ENCODE peak calls at places on chromosomes 3 and 15, in ten cellular contexts. S is GM20000; C is dermis microvascular lymphatic vessel endothelial cell; E is GM12865; Q is activated CD4-positive, alpha-beta T cell treated with anti-CD3 and anti-CD28 coated beads for 48 hours; U is activated gamma-delta T cell treated with Interleukin-2 at 50 U/mL for 16 hours; B is HL-60; J is AG08396; R is astrocyte of the spinal cord; F is HCEC 1CT. T is an unnamed sample.

GRCh38 chr3:184441202-184441900 is 61.5 kb downstream of the CHRD start:
- DNase-seq in F (no peak), E (no peak), R (no peak), S (no peak), U (no peak), J (no peak), Q (no peak), C (no peak), B (no peak), T (no peak)

GRCh38 chr3:156298938-156299337 is 178.6 kb downstream of the KCNAB1 start:
- DNase-seq in S (no peak), C (no peak), Q (no peak), U (no peak), B (no peak), E (no peak), F (no peak), J (no peak), R (no peak), T (no peak)

GRCh38 chr3:54356299-54357037 is 234.1 kb downstream of the CACNA2D3 start:
- DNase-seq in U (no peak), J (no peak), Q (no peak), C (no peak), S (no peak), R (no peak), E (no peak), F (no peak), B (no peak), T (no peak)

GRCh38 chr3:128408693-128409620 is 57.7 kb downstream of the DNAJB8 start:
- DNase-seq in U (no peak), B (no peak), J (no peak), E (no peak), S (no peak), C (no peak), Q (no peak), R (no peak), F (no peak), T (no peak)

GRCh38 chr3:45034612-45035252 is 8.6 kb downstream of the CLEC3B start:
- DNase-seq in E (peak), Q (peak), S (peak), U (peak), C (no peak), J (no peak), F (no peak), B (peak), R (no peak), T (no peak)

GRCh38 chr3:7447197-7447769 is 586.4 kb downstream of the GRM7 start:
- DNase-seq in U (no peak), R (no peak), Q (no peak), J (no peak), C (no peak), F (no peak), B (no peak), E (peak), S (peak), T (no peak)

GRCh38 chr3:141486735-141487418 is at the start of gene RASA2:
- DNase-seq in B (peak), S (peak), F (no peak), U (peak), R (no peak), E (peak), Q (peak), J (peak), C (peak), T (no peak)

GRCh38 chr3:70871909-70872656 is 559.6 kb upstream of the MDFIC2 start:
- DNase-seq in Q (no peak), J (peak), S (no peak), R (peak), E (no peak), C (no peak), B (no peak), F (peak), U (no peak), T (no peak)

GRCh38 chr15:75943713-75944215 is 40.1 kb downstream of the FBXO22 start:
- DNase-seq in F (no peak), B (no peak), Q (no peak), J (no peak), R (no peak), U (no peak), S (no peak), C (no peak), E (no peak), T (no peak)

GRCh38 chr3:112149136-112149535 is 16.1 kb upstream of the GCSAM start:
- DNase-seq in C (no peak), S (no peak), U (no peak), B (no peak), E (no peak), Q (no peak), J (no peak), F (no peak), R (no peak), T (no peak)

GRCh38 chr3:121951291-121951690 is 57.1 kb downstream of the SLC15A2 start:
- DNase-seq in F (no peak), R (no peak), S (no peak), B (no peak), C (no peak), U (no peak), J (no peak), Q (no peak), E (no peak), T (no peak)

GRCh38 chr3:183924956-183925355 is 40.3 kb upstream of the PARL start:
- DNase-seq in U (no peak), C (no peak), J (no peak), R (peak), E (no peak), S (no peak), B (no peak), Q (no peak), F (peak), T (no peak)

GRCh38 chr3:38521391-38521987 is 25.3 kb downstream of the EXOG start:
- DNase-seq in U (peak), F (peak), S (peak), J (peak), R (peak), E (peak), C (peak), B (no peak), Q (peak), T (no peak)

GRCh38 chr15:40094156-40094555 is 14.5 kb downstream of the BMF start:
- DNase-seq in B (no peak), S (no peak), R (no peak), C (no peak), Q (no peak), J (no peak), U (no peak), F (no peak), E (no peak), T (no peak)

GRCh38 chr3:19272296-19272695 is 124.0 kb downstream of the KCNH8 start:
- DNase-seq in E (no peak), J (no peak), C (no peak), F (no peak), R (no peak), Q (no peak), S (no peak), U (no peak), B (no peak), T (no peak)

GRCh38 chr3:123384256-123384655 is 64.6 kb downstream of the ADCY5 start:
- DNase-seq in B (no peak), F (no peak), C (no peak), J (no peak), S (no peak), U (no peak), E (no peak), Q (no peak), R (no peak), T (no peak)

GRCh38 chr15:91930092-91930491 is 76.6 kb downstream of the SLCO3A1 start:
- DNase-seq in S (no peak), J (no peak), Q (no peak), R (no peak), E (no peak), U (no peak), B (no peak), F (no peak), C (no peak), T (no peak)

GRCh38 chr3:178436773-178437172 is 99.5 kb upstream of the KCNMB2 start:
- DNase-seq in J (peak), E (peak), Q (no peak), R (peak), F (peak), B (no peak), S (peak), U (no peak), C (peak), T (no peak)

GRCh38 chr3:45010718-45011355 is 15.3 kb upstream of the CLEC3B start:
- DNase-seq in S (no peak), B (no peak), R (peak), F (peak), J (peak), C (no peak), E (no peak), Q (no peak), U (no peak), T (no peak)

GRCh38 chr3:110343376-110343775 is 728.2 kb upstream of the NECTIN3 start:
- DNase-seq in R (peak), B (no peak), J (no peak), S (no peak), U (no peak), E (no peak), F (peak), Q (no peak), C (no peak), T (no peak)

GRCh38 chr3:61876797-61877196 is 315.4 kb downstream of the PTPRG start:
- DNase-seq in U (no peak), F (peak), S (no peak), Q (no peak), J (peak), R (peak), E (no peak), C (no peak), B (no peak), T (no peak)

GRCh38 chr3:183202004-183202722 is 39.6 kb upstream of the LAMP3 start:
- DNase-seq in E (no peak), J (no peak), U (no peak), Q (peak), S (no peak), C (no peak), R (no peak), F (no peak), B (no peak), T (no peak)

GRCh38 chr15:60565407-60565806 is 86.5 kb upstream of the ICE2 start:
- DNase-seq in R (no peak), F (no peak), Q (no peak), U (no peak), C (no peak), B (no peak), J (no peak), S (no peak), E (no peak), T (no peak)

GRCh38 chr3:119310052-119310451 is 15.9 kb downstream of the ARHGAP31 start:
- DNase-seq in F (peak), B (no peak), S (no peak), R (peak), E (no peak), J (peak), C (no peak), Q (no peak), U (no peak), T (no peak)

GRCh38 chr3:56131976-56132590 is 336.2 kb downstream of the ERC2 start:
- DNase-seq in F (peak), B (peak), C (no peak), Q (peak), J (peak), E (no peak), U (no peak), S (no peak), R (peak), T (peak)

GRCh38 chr3:105158277-105158676 is 208.4 kb upstream of the ALCAM start:
- DNase-seq in S (no peak), E (no peak), F (no peak), U (no peak), J (no peak), B (no peak), C (no peak), Q (no peak), R (no peak), T (no peak)

GRCh38 chr3:144341461-144341860 is 369.8 kb downstream of the DIPK2A start:
- DNase-seq in U (no peak), C (no peak), Q (no peak), S (no peak), R (no peak), J (no peak), E (no peak), B (no peak), F (no peak), T (no peak)

GRCh38 chr15:95825672-95826387 is 504.7 kb upstream of the NR2F2 start:
- DNase-seq in U (no peak), F (no peak), E (no peak), J (no peak), R (no peak), S (no peak), C (no peak), B (no peak), Q (no peak), T (no peak)

GRCh38 chr3:24451461-24452099 is 43.1 kb downstream of the THRB start:
- DNase-seq in B (no peak), E (no peak), U (no peak), R (no peak), C (no peak), J (no peak), S (no peak), Q (no peak), F (peak), T (no peak)

GRCh38 chr3:140386357-140387100 is 291.3 kb upstream of the TRIM42 start:
- DNase-seq in F (no peak), S (no peak), E (no peak), U (no peak), Q (no peak), J (no peak), C (no peak), R (no peak), B (no peak), T (no peak)

GRCh38 chr3:195580733-195581443 is 2.9 kb downstream of the APOD start:
- DNase-seq in F (peak), E (no peak), Q (no peak), S (no peak), J (peak), C (no peak), B (no peak), U (no peak), R (peak), T (no peak)

GRCh38 chr15:60649845-60650548 is 171.1 kb upstream of the ICE2 start:
- DNase-seq in U (peak), Q (peak), J (no peak), E (peak), C (no peak), R (peak), S (peak), B (no peak), F (no peak), T (no peak)

GRCh38 chr3:168040624-168041208 is 55.0 kb downstream of the GOLIM4 start:
- DNase-seq in Q (no peak), C (peak), S (peak), U (no peak), R (peak), B (peak), F (peak), E (peak), J (peak), T (peak)

GRCh38 chr15:92801774-92802464 is 98.2 kb upstream of the CHD2 start:
- DNase-seq in E (no peak), F (peak), U (no peak), J (peak), S (no peak), B (no peak), C (no peak), Q (no peak), R (peak), T (peak)

GRCh38 chr15:42737529-42738328 is 801 bp upstream of the CDAN1 start:
- DNase-seq in Q (no peak), S (no peak), R (no peak), C (no peak), U (no peak), B (no peak), E (no peak), J (no peak), F (peak), T (no peak)

GRCh38 chr3:150763841-150764483 is 993 bp upstream of the SIAH2 start:
- DNase-seq in F (peak), Q (peak), R (no peak), B (no peak), U (peak), C (peak), J (peak), S (peak), E (peak), T (no peak)

GRCh38 chr15:44550256-44550655 is 13.3 kb downstream of the EIF3J start:
- DNase-seq in B (peak), F (peak), Q (no peak), U (no peak), S (no peak), R (peak), C (peak), E (no peak), J (no peak), T (no peak)

GRCh38 chr3:123586131-123586530 is 1.3 kb upstream of the HACD2 start:
- DNase-seq in Q (peak), E (peak), R (peak), F (peak), B (peak), U (no peak), C (no peak), S (no peak), J (no peak), T (no peak)

GRCh38 chr3:26712211-26713026 is 89.8 kb downstream of the LRRC3B start:
- DNase-seq in J (peak), U (no peak), S (peak), E (peak), B (peak), C (peak), R (peak), F (peak), Q (no peak), T (no peak)

GRCh38 chr15:66566963-66567531 is 1.2 kb upstream of the LCTL start:
- DNase-seq in R (peak), F (peak), E (peak), Q (peak), J (peak), B (peak), C (peak), U (peak), S (peak), T (no peak)